ENCODE peak calls at places on chromosomes 11 and 22, in six cellular contexts. T is K562, P is spleen, X is breast epithelium, L is GM23338, S is vagina. O is an unnamed sample.

GRCh38 chr11:114321621-114322257 is 25.5 kb downstream of the NNMT start:
- DNase-seq in T (no peak), P (no peak), X (no peak), L (no peak), S (no peak), O (peak; percentile 79)

GRCh38 chr11:117677729-117678310 is 119.2 kb downstream of the DSCAML1 start:
- DNase-seq in T (no peak), P (no peak), X (no peak), L (no peak), S (no peak), O (no peak)

GRCh38 chr22:40487663-40488249 is 117.4 kb downstream of the SGSM3 start:
- DNase-seq in T (peak; percentile 20), P (no peak), X (no peak), L (peak; percentile 60), S (no peak), O (no peak)

GRCh38 chr22:20440637-20441591 is 3.3 kb upstream of the SCARF2 start:
- DNase-seq in T (no peak), P (peak; percentile 50), X (no peak), L (no peak), S (no peak), O (no peak)

GRCh38 chr11:58067685-58068084 is 36.9 kb downstream of the OR6Q1 start:
- DNase-seq in T (no peak), P (no peak), X (no peak), L (no peak), S (no peak), O (peak; percentile 89)

GRCh38 chr11:82874646-82875523 is 25.3 kb downstream of the PRCP start:
- DNase-seq in T (no peak), P (no peak), X (no peak), L (no peak), S (no peak), O (no peak)

GRCh38 chr11:47550288-47551052 is 2.5 kb downstream of the CELF1 start:
- DNase-seq in T (no peak), P (peak; percentile 64), X (no peak), L (no peak), S (no peak), O (no peak)

GRCh38 chr11:108895579-108896480 is 231.0 kb downstream of the DDX10 start:
- DNase-seq in T (no peak), P (no peak), X (no peak), L (no peak), S (no peak), O (no peak)

GRCh38 chr22:49154433-49154832 is 673.2 kb downstream of the BRD1 start:
- DNase-seq in T (no peak), P (peak; percentile 67), X (no peak), L (no peak), S (no peak), O (no peak)

GRCh38 chr22:35835998-35836691 is 118.5 kb downstream of the APOL5 start:
- DNase-seq in T (no peak), P (no peak), X (peak; percentile 41), L (peak; percentile 84), S (no peak), O (no peak)

GRCh38 chr11:121863126-121863525 is 252.9 kb downstream of the BLID start:
- DNase-seq in T (no peak), P (no peak), X (no peak), L (no peak), S (no peak), O (no peak)

GRCh38 chr11:65857500-65858353 is at the start of gene CFL1:
- DNase-seq in T (peak; percentile 88), P (no peak), X (peak; percentile 99), L (peak; percentile 98), S (peak; percentile 97), O (peak; percentile 99)

GRCh38 chr11:70319694-70320093 is 49.2 kb downstream of the PPFIA1 start:
- DNase-seq in T (no peak), P (no peak), X (no peak), L (no peak), S (no peak), O (no peak)

GRCh38 chr22:24937114-24937513 is 9.4 kb downstream of the LHFPL7 start:
- DNase-seq in T (no peak), P (no peak), X (no peak), L (peak; percentile 66), S (no peak), O (no peak)

GRCh38 chr22:48436201-48436931 is 1391.3 kb downstream of the BRD1 start:
- DNase-seq in T (no peak), P (peak; percentile 59), X (no peak), L (no peak), S (no peak), O (no peak)

GRCh38 chr11:6413791-6414231 is 5.1 kb downstream of the APBB1 start:
- DNase-seq in T (peak; percentile 42), P (no peak), X (no peak), L (no peak), S (no peak), O (no peak)

GRCh38 chr11:3171931-3172560 is 6.9 kb upstream of the OSBPL5 start:
- DNase-seq in T (no peak), P (peak; percentile 58), X (no peak), L (no peak), S (no peak), O (no peak)

GRCh38 chr11:133809525-133810178 is 35.7 kb downstream of the SPATA19 start:
- DNase-seq in T (no peak), P (no peak), X (peak; percentile 34), L (peak; percentile 71), S (no peak), O (no peak)

GRCh38 chr11:96215094-96215782 is 127.8 kb downstream of the MAML2 start:
- DNase-seq in T (no peak), P (peak; percentile 87), X (no peak), L (no peak), S (no peak), O (no peak)
- H3K4me1 ChIP-seq in T (peaks cover 62% of the 10 kb centered on the region), P (peaks cover 96% of the 10 kb centered on the region), X (peaks cover 11% of the 10 kb centered on the region), L (peaks cover 18% of the 10 kb centered on the region), S (peaks cover 69% of the 10 kb centered on the region), O (peaks cover 62% of the 10 kb centered on the region)

GRCh38 chr11:69297926-69298777 is 4.2 kb downstream of the MYEOV start:
- DNase-seq in T (peak; percentile 37), P (peak; percentile 93), X (peak; percentile 70), L (no peak), S (no peak), O (no peak)
- TF ChIP-seq POLR2AphosphoS5 in T (no peak), P (peak; percentile 77), X (no peak), L (no peak), S (peak; percentile 53), O (no peak)

DNA sequence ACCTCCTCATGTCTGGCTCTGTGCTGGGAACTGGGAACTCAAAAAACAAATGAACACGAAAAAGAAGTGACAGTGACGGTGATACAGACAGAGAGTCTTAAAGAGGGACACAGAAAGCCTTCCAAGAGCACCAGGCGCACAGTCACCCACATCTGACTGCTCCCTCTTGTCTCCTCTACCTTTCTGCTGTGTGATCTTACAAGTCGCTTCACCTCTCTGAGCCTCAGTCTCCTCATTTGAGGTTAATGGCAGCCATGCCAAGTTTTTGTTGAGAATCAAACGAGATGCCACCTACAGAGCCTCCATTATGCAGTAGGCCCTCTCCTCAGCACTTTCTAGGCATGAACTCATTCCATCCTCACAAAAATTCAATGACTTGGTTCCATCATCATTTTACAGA is 3.7 kb downstream of the LRRC32 start:
- DNase-seq in T (no peak), P (no peak), X (no peak), L (no peak), S (no peak), O (no peak)
- H3K27ac ChIP-seq in T (no peak overlapping the region), P (peak overlapping the region; percentile 47), X (no peak overlapping the region), L (no peak overlapping the region), S (peak overlapping the region; percentile 86), O (peak overlapping the region; percentile 52)

GRCh38 chr11:120230433-120231071 is 9.4 kb upstream of the POU2F3 start:
- DNase-seq in T (no peak), P (no peak), X (no peak), L (no peak), S (peak; percentile 75), O (no peak)

GRCh38 chr11:120236169-120237107 is 3.5 kb upstream of the POU2F3 start:
- DNase-seq in T (peak; percentile 25), P (no peak), X (no peak), L (peak; percentile 40), S (no peak), O (no peak)

GRCh38 chr11:120235024-120235628 is 4.8 kb upstream of the POU2F3 start:
- DNase-seq in T (peak; percentile 85), P (no peak), X (peak; percentile 78), L (peak; percentile 92), S (no peak), O (no peak)

GRCh38 chr11:120231963-120232362 is 8.0 kb upstream of the POU2F3 start:
- DNase-seq in T (no peak), P (no peak), X (no peak), L (no peak), S (peak; percentile 86), O (no peak)

GRCh38 chr11:120233207-120233803 is 6.6 kb upstream of the POU2F3 start:
- DNase-seq in T (no peak), P (no peak), X (no peak), L (no peak), S (no peak), O (no peak)
- H3K4me1 ChIP-seq in T (no peaks in the 10 kb centered on the region), P (peaks cover 5% of the 10 kb centered on the region), X (no peaks in the 10 kb centered on the region), L (peaks cover 11% of the 10 kb centered on the region), S (peaks cover 21% of the 10 kb centered on the region), O (no peaks in the 10 kb centered on the region)

GRCh38 chr11:77411717-77412441 is 62.0 kb downstream of the PAK1 start:
- DNase-seq in T (peak; percentile 62), P (peak; percentile 98), X (peak; percentile 74), L (peak; percentile 96), S (peak; percentile 90), O (peak; percentile 96)
- TF ChIP-seq POLR2AphosphoS5 in T (no peak), P (peak; percentile 81), X (no peak), L (peak; percentile 82), S (peak; percentile 89), O (peak; percentile 91)

DNA sequence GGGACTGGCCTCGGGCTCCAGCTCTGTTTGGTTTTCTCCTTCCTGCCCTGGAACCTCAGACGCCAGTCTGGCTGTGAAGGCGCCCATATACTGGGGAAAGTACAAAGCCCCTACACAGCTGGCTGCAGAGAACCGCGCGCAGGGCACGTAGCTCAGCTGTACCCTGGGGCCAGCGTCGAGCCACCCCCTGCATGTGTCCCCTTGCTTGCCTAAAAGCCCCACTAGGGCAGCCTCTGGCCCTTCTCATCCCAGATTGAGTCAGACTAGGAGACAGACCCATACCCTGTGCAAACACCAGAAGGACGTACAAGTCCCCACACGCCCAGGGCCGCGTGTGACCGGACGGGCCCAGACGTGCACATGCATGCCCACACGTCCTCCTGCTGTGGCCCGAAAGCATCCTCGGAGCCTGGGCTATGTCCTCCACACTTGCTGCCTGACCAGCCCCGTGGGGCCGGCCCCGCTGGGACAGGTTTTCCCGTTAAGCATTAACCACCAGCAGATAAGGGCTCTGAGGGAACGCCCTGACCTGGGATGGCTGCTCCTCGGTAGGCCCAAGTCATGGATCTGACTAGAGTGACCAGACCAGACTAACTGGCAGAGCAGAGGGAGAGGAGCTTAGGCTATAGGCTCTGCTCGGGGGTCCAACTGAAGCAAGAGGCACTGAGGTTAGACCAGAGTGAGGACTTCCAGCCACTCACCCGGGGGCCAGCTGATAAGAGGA is 4.1 kb upstream of the SYT8 start:
- DNase-seq in T (no peak), P (peak; percentile 65), X (peak; percentile 93), L (no peak), S (no peak), O (no peak)
- H3K27ac ChIP-seq in T (no peak overlapping the region), P (no peak overlapping the region), X (peak overlapping the region; percentile 85), L (no peak overlapping the region), S (no peak overlapping the region), O (no peak overlapping the region)

GRCh38 chr11:1310315-1310687 is 869 bp upstream of the TOLLIP start:
- DNase-seq in T (no peak), P (no peak), X (no peak), L (no peak), S (peak; percentile 67), O (no peak)
- H3K4me1 ChIP-seq in T (peaks cover 15% of the 10 kb centered on the region), P (peaks cover 56% of the 10 kb centered on the region), X (peaks cover 7% of the 10 kb centered on the region), L (peaks cover 5% of the 10 kb centered on the region), S (peaks cover 47% of the 10 kb centered on the region), O (peaks cover 46% of the 10 kb centered on the region)

O was measured in esophagus muscularis mucosa.